ENCODE peak calls at places on chromosomes 2 and 18, in four cellular contexts. L is transverse colon, C is Calu3, A is neural crest cell. G is an unnamed sample.

GRCh38 chr2:196481323-196481695 is 158.2 kb upstream of the CCDC150 start:
- DNase-seq in L (no peak), C (no peak), A (no peak), G (no peak)

GRCh38 chr2:239249781-239250180 is 151.0 kb downstream of the HDAC4 start:
- DNase-seq in L (peak), C (no peak), A (no peak), G (no peak)

GRCh38 chr2:157751462-157752058 is 122.9 kb upstream of the ACVR1C start:
- DNase-seq in L (no peak), C (no peak), A (no peak), G (no peak)

GRCh38 chr2:54914637-54915036 is 135.6 kb downstream of the RTN4 start:
- DNase-seq in L (no peak), C (no peak), A (no peak), G (no peak)

GRCh38 chr2:230870544-230871360 is 6.0 kb downstream of the ITM2C start:
- DNase-seq in L (peak), C (no peak), A (no peak), G (no peak)

GRCh38 chr18:68699043-68699442 is 15.9 kb downstream of the TMX3 start:
- DNase-seq in L (no peak), C (no peak), A (no peak), G (no peak)

GRCh38 chr2:187617925-187618324 is 63.7 kb upstream of the TFPI start:
- DNase-seq in L (no peak), C (no peak), A (no peak), G (no peak)

GRCh38 chr2:105888625-105889024 is 143.9 kb downstream of the NCK2 start:
- DNase-seq in L (no peak), C (peak), A (no peak), G (no peak)

GRCh38 chr18:75346671-75347070 is 80.8 kb downstream of the SMIM21 start:
- DNase-seq in L (no peak), C (no peak), A (no peak), G (no peak)
- TF ChIP-seq CTCF in L (no peak), C (no peak), A (no peak), G (no peak)

DNA sequence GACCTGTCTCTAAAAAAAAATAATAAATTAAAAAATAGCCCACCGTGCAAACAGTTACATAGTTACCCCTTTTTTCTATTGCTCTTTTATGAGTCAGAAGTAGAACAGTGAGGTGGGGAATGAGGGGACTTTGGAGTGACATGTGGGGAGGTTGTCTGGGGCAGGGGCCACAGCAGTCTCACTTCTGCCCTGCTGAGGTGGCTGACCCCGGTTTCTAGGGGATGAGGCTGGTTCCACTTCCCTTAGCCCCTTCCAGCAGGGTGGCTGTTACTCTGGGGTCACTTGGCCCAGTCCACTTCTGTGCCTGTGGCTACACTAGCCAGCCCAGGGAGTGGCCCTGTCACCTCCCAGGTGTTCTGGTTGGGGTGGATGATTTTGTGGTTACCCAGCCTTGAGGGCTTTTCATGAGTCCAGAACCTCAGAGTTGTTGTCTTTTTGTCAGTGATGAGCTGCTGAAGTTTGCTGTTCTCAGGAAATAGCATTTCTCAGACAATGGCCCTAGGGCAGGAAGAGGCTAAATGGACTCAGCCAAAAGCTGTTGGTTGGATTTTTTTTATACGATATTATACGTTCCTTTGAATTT is 28.0 kb upstream of the SCLY start:
- DNase-seq in L (no peak), C (no peak), A (no peak), G (no peak)
- TF ChIP-seq CTCF in L (no peak), C (no peak), A (no peak), G (no peak)

DNA sequence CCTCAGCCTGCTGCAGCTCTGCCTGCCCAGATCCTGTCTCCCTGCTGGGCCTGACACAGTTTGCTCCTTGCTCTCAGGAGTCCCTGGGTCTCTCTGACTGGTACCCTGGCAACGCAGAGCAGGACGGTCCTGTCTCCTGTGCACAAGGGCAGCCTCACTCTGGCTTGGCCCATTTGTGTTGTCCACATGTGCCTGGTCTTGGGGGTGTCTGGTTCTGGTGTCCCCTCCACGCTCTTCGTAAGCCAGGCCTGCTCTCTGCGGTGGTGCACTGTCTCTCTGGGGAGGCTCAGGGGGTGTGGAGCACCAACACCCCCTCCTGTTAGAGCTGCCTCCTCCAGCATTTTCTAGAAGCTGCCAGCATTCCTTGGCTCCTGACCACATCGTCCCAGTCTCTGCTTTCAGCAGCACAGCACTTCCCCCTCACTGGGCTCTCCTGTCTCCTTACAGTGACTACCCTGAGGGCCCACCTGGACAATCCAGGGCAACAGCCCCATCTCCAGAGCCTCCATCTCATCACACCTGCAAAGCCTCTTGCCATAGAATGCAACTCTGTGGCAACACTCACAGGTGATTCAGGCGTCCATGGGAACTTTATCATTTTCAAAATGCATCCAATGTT is 235.6 kb upstream of the HS6ST1 start:
- DNase-seq in L (no peak), C (no peak), A (no peak), G (no peak)
- TF ChIP-seq CTCF in L (no peak), C (no peak), A (no peak), G (no peak)

DNA sequence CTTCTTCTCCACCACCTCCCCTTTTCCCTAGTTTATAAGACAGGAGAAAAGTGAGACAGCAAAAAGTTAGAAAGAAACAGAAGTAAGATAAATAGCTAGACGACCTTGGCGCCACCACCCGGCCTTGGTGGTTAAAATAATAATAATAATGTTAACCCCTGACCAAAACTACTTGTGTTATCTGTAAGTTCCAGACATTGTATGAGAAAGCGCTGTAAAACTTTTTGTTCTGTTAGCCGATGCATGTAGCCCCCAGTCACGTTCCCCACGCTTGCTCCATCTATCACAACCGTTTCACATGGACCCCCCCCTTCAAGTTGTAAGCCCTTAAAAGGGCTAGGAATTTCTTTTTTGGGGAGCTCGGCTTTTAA is 1.5 kb upstream of the BUB1 start:
- DNase-seq in L (no peak), C (no peak), A (no peak), G (no peak)
- TF ChIP-seq CTCF in L (no peak), C (no peak), A (no peak), G (no peak)

GRCh38 chr2:159776321-159776720 is 21.7 kb downstream of the CD302 start:
- DNase-seq in L (no peak), C (no peak), A (no peak), G (no peak)
- TF ChIP-seq CTCF in L (no peak), C (no peak), A (peak), G (no peak)

DNA sequence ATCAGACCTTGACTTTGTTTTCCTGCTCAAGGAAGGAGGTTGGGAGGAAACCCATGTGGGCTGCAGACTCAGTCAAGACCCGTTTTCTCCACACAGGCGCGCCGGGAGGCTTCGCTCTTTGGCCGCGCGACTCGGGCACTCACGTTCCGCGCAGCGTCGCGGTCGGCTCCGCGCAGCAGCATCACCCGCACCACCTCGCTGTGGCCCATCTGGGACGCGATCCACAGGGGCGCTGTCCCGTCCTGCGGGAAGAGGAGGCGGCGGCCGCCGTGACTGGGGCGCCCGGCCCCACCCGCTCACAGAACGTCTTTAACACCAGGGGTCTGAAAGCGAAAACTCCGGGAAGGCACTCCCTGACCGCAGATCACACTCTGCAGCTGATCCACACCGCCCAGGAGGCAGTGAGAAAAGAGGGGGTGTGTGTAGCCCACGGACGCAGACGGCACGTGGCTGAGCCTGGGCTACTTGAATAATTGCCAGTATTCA is 33.1 kb upstream of the NPC1 start:
- DNase-seq in L (peak), C (no peak), A (no peak), G (peak)
- TF ChIP-seq CTCF in L (no peak), C (no peak), A (no peak), G (no peak)

GRCh38 chr2:135820003-135820618 is 16.9 kb downstream of the LCT start:
- DNase-seq in L (no peak), C (no peak), A (no peak), G (peak)

GRCh38 chr2:135821190-135821589 is 15.8 kb downstream of the LCT start:
- DNase-seq in L (no peak), C (no peak), A (no peak), G (no peak)

GRCh38 chr2:135817466-135817865 is 19.5 kb downstream of the LCT start:
- DNase-seq in L (no peak), C (no peak), A (no peak), G (no peak)

GRCh38 chr2:135817946-135818345 is 19.0 kb downstream of the LCT start:
- DNase-seq in L (no peak), C (no peak), A (no peak), G (no peak)

GRCh38 chr2:135819211-135819610 is 17.8 kb downstream of the LCT start:
- DNase-seq in L (peak), C (peak), A (peak), G (no peak)
- TF ChIP-seq CTCF in L (peak), C (peak), A (peak), G (no peak)

GRCh38 chr2:235493775-235494715 is at the start of gene AGAP1:
- DNase-seq in L (peak), C (peak), A (peak), G (no peak)
- TF ChIP-seq CTCF in L (no peak), C (no peak), A (no peak), G (no peak)

GRCh38 chr18:3612315-3612714 is 162.3 kb downstream of the TGIF1 start:
- DNase-seq in L (no peak), C (no peak), A (no peak), G (no peak)

GRCh38 chr18:3610818-3611217 is 160.8 kb downstream of the TGIF1 start:
- DNase-seq in L (no peak), C (no peak), A (no peak), G (no peak)

GRCh38 chr18:3610188-3610708 is 160.3 kb downstream of the TGIF1 start:
- DNase-seq in L (no peak), C (no peak), A (no peak), G (no peak)

GRCh38 chr18:3608488-3608887 is 158.5 kb downstream of the TGIF1 start:
- DNase-seq in L (no peak), C (no peak), A (no peak), G (no peak)

DNA sequence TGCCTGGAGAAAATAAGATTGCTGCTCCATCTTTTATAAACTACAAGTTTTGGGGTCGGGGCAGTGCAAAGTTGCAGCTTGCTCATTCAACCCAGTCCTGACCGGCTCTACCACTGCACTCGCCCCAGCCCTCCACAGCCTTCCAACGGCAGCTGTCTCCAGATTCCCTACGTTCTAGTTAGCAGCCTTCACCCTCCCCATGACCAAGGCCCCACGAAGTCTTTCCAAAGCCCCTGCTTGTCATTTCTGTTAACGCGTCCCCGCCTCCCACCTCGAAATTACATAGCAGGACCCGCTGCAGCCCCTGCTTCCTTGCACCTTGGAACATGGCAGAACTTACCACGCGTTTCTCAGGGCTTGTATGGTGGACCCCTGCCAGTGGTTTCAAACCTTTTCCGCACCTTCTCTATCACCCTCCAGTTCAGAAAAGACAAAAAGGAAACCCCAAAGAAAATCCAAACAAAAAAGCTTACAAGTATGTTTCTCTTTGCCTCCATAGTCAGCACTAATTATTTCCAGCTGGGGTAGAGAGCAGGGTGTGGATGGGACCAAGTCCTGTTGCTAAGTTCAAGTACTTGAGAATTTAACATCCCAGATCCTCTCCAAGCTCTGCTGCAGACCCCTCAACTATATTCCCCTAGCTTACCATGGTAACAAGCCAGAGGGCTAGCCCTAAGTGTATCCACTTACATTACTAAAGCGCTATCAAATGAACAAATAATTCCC is 161.5 kb downstream of the TGIF1 start:
- DNase-seq in L (no peak), C (no peak), A (no peak), G (no peak)
- TF ChIP-seq CTCF in L (no peak), C (no peak), A (no peak), G (no peak)

GRCh38 chr2:15160201-15160600 is 400.9 kb downstream of the NBAS start:
- DNase-seq in L (no peak), C (no peak), A (no peak), G (no peak)

GRCh38 chr2:15159206-15159605 is 401.9 kb downstream of the NBAS start:
- DNase-seq in L (no peak), C (no peak), A (no peak), G (no peak)

GRCh38 chr2:15160602-15161001 is 400.5 kb downstream of the NBAS start:
- DNase-seq in L (no peak), C (no peak), A (no peak), G (no peak)

GRCh38 chr2:15158532-15158931 is 402.6 kb downstream of the NBAS start:
- DNase-seq in L (no peak), C (no peak), A (no peak), G (no peak)

GRCh38 chr2:15159751-15160177 is 401.4 kb downstream of the NBAS start:
- DNase-seq in L (no peak), C (peak), A (peak), G (no peak)
- TF ChIP-seq CTCF in L (peak), C (no peak), A (peak), G (no peak)

G was measured in natural killer cell.